ENCODE peak calls at places on chromosomes 11 and 22, in five cellular contexts. A, S, M, Q and Y are unnamed samples.

GRCh38 chr11:17496406-17496805 is 19.8 kb upstream of the ABCC8 start:
- DNase-seq in M (no peak), A (no peak), S (no peak), Q (no peak), Y (no peak)

GRCh38 chr11:121291896-121292502 is 572 bp upstream of the SC5D start:
- DNase-seq in Q (no peak), A (no peak), M (peak), S (peak), Y (no peak)

GRCh38 chr11:119085523-119085878 is 820 bp downstream of the HMBS start:
- DNase-seq in M (no peak), A (no peak), Q (no peak), S (peak), Y (no peak)

GRCh38 chr11:25943031-25943430 is 388.9 kb upstream of the ANO3 start:
- DNase-seq in Q (no peak), S (no peak), A (no peak), M (no peak), Y (no peak)

GRCh38 chr11:17978553-17979287 is 34.1 kb downstream of the SERGEF start:
- DNase-seq in M (peak), A (peak), Q (peak), S (peak), Y (no peak)

GRCh38 chr11:48044577-48044976 is 64.2 kb downstream of the PTPRJ start:
- DNase-seq in S (no peak), A (peak), Q (no peak), M (peak), Y (no peak)

GRCh38 chr11:105265859-105266258 is 126.3 kb upstream of the CARD18 start:
- DNase-seq in S (no peak), Q (peak), M (no peak), A (no peak), Y (no peak)

GRCh38 chr11:29173660-29174062 is 843.2 kb downstream of the KCNA4 start:
- DNase-seq in A (no peak), Q (peak), M (no peak), S (no peak), Y (no peak)

GRCh38 chr11:105368711-105369110 is 229.1 kb upstream of the CARD18 start:
- DNase-seq in Q (no peak), A (no peak), S (no peak), M (no peak), Y (no peak)

GRCh38 chr11:112962854-112963367 is 1.7 kb downstream of the NCAM1 start:
- DNase-seq in S (peak), M (no peak), Q (no peak), A (peak), Y (no peak)

GRCh38 chr11:113675003-113675471 is 31.1 kb downstream of the TMPRSS5 start:
- DNase-seq in A (no peak), S (no peak), Q (peak), M (no peak), Y (no peak)

GRCh38 chr11:12251651-12252560 is 125.5 kb upstream of the PARVA start:
- DNase-seq in Q (no peak), M (no peak), S (no peak), A (no peak), Y (no peak)

GRCh38 chr11:133905677-133906156 is 51.1 kb downstream of the IGSF9B start:
- DNase-seq in A (no peak), Q (no peak), M (no peak), S (no peak), Y (no peak)

GRCh38 chr22:43427296-43428004 is 15.6 kb downstream of the MPPED1 start:
- DNase-seq in M (no peak), Q (no peak), S (no peak), A (no peak), Y (no peak)
- TF ChIP-seq CTCF in M (no peak), Q (no peak), S (no peak), A (no peak), Y (no peak)

DNA sequence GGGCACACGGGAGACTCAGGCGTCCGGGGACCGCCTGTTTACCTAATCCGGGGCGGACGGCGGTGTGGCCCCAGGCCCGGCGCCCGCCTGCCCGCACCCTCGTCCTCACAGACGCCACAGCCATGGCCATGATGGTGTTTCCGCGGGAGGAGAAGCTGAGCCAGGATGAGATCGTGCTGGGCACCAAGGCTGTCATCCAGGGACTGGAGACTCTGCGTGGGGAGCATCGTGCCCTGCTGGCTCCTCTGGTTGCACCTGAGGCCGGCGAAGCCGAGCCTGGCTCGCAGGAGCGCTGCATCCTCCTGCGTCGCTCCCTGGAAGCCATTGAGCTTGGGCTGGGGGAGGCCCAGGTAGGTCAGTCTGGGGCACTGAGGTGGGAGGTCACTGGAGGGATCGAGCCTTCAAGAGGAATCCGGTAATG is 10.0 kb upstream of the RAB1B start:
- DNase-seq in Q (no peak), S (no peak), A (no peak), M (no peak), Y (no peak)
- TF ChIP-seq CTCF in Q (peak), S (peak), A (peak), M (peak), Y (no peak)

GRCh38 chr11:7098235-7098832 is 9.5 kb downstream of the RBMXL2 start:
- DNase-seq in A (no peak), Q (peak), S (no peak), M (peak), Y (no peak)
- TF ChIP-seq CTCF in A (peak), Q (peak), S (peak), M (peak), Y (peak)

DNA sequence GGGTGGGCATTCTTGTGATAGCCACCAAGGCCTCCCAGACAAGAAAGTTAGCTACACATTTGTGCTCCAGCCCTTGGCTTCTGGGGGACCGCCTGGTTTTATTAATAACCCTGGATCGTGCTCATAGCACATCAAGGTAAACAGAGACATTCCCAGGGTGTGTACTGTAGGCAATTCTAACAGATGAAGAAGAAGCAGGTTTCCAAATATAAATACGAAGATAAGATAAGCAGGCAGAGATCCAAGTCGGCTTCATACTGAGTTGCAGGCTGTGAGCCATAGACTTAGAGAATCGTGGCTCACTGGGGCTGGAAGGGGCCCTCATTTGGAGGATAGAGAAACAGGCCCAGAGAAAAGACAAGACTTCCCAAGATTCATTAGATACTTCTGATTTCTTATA is 131.4 kb downstream of the TENM4 start:
- DNase-seq in Q (no peak), A (no peak), S (no peak), M (no peak), Y (no peak)
- TF ChIP-seq CTCF in Q (no peak), A (no peak), S (no peak), M (no peak), Y (no peak)

GRCh38 chr11:111409915-111410314 is 30.8 kb upstream of the POU2AF1 start:
- DNase-seq in Q (no peak), S (no peak), M (no peak), A (no peak), Y (no peak)
- TF ChIP-seq CTCF in Q (no peak), S (no peak), M (no peak), A (no peak), Y (no peak)

GRCh38 chr11:124761301-124762021 is 629 bp downstream of the ESAM start:
- DNase-seq in M (no peak), S (no peak), Q (no peak), A (peak), Y (no peak)
- TF ChIP-seq CTCF in M (no peak), S (no peak), Q (no peak), A (no peak), Y (no peak)

GRCh38 chr11:809287-810039 is at the start of gene RPLP2:
- DNase-seq in A (peak), Q (peak), M (peak), S (peak), Y (peak)

GRCh38 chr11:812390-812789 is 2.6 kb downstream of the RPLP2 start:
- DNase-seq in A (no peak), S (no peak), Q (no peak), M (no peak), Y (no peak)

GRCh38 chr11:811446-812245 is 1.9 kb downstream of the RPLP2 start:
- DNase-seq in M (no peak), Q (no peak), S (no peak), A (no peak), Y (no peak)

GRCh38 chr11:808427-809286 is 1.1 kb upstream of the RPLP2 start:
- DNase-seq in Q (no peak), M (no peak), A (no peak), S (peak), Y (no peak)

DNA sequence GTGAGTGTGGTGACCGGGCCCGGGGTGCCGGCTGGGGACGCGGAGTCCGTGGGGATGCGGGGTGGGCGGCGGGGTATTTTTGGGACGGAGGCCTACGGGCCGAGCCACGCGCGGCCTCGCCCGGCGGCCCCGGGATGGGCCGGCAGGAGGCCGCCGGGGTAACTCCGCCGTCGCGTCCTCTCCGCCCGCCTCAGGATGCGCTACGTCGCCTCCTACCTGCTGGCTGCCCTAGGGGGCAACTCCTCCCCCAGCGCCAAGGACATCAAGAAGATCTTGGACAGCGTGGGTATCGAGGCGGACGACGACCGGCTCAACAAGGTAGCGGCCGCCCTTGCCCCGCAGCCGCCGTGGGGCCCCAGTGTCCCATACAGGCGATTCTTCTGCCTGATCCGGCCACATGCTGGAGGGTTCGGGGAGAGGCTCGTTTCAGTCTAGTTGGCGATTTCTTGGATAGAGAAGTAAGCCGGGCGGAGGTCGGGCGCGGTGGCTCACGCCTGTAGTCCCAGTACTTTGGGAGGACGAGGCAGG is 337 bp downstream of the RPLP2 start:
- DNase-seq in Q (no peak), S (no peak), M (no peak), A (no peak), Y (no peak)
- TF ChIP-seq CTCF in Q (no peak), S (no peak), M (no peak), A (no peak), Y (no peak)